ENCODE peak calls at places on chromosomes 2 and 18, in four cellular contexts. I is fibroblast of lung, D is HCT116, L is neuronal stem cell. Q is an unnamed sample.

GRCh38 chr2:201191132-201191875 is 8.4 kb downstream of the CASP10 start:
- DNase-seq in L (no peak), D (no peak), I (no peak), Q (no peak)

GRCh38 chr2:130987519-130988425 is 105.5 kb downstream of the FAM168B start:
- DNase-seq in L (no peak), D (no peak), I (no peak), Q (no peak)

GRCh38 chr18:43812627-43813026 is 535.3 kb upstream of the SYT4 start:
- DNase-seq in D (no peak), L (no peak), I (no peak), Q (no peak)

GRCh38 chr2:36770542-36771287 is 74.2 kb downstream of the VIT start:
- DNase-seq in D (peak; percentile 51), I (peak; percentile 22), L (peak; percentile 24), Q (no peak)

GRCh38 chr2:215921884-215922283 is 91.5 kb downstream of the MREG start:
- DNase-seq in D (peak; percentile 16), L (no peak), I (peak; percentile 99), Q (peak; percentile 46)

GRCh38 chr2:196170681-196171247 is 614 bp downstream of the STK17B start:
- DNase-seq in D (no peak), I (peak; percentile 78), L (peak; percentile 17), Q (peak; percentile 73)

GRCh38 chr18:44790860-44791259 is 110.2 kb downstream of the SETBP1 start:
- DNase-seq in L (no peak), D (no peak), I (no peak), Q (no peak)

GRCh38 chr2:231181848-231182247 is 16.6 kb upstream of the ARMC9 start:
- DNase-seq in D (no peak), L (no peak), I (peak; percentile 40), Q (peak; percentile 89)

GRCh38 chr2:164717000-164717597 is 95.8 kb upstream of the GRB14 start:
- DNase-seq in D (peak; percentile 10), I (peak; percentile 49), L (no peak), Q (no peak)

GRCh38 chr2:101770672-101771071 is 73.2 kb downstream of the MAP4K4 start:
- DNase-seq in I (peak; percentile 48), L (no peak), D (peak; percentile 62), Q (no peak)

GRCh38 chr2:25558262-25558661 is 115.1 kb downstream of the DTNB start:
- DNase-seq in I (peak; percentile 22), L (no peak), D (no peak), Q (no peak)

GRCh38 chr2:189836644-189837043 is 52.4 kb downstream of the PMS1 start:
- DNase-seq in D (no peak), I (peak; percentile 96), L (no peak), Q (no peak)

GRCh38 chr2:159872353-159872752 is 74.3 kb upstream of the CD302 start:
- DNase-seq in L (no peak), D (no peak), I (no peak), Q (no peak)

GRCh38 chr2:159873136-159873728 is 75.2 kb upstream of the CD302 start:
- DNase-seq in I (no peak), L (no peak), D (no peak), Q (no peak)

GRCh38 chr2:159879061-159879604 is 81.1 kb upstream of the CD302 start:
- DNase-seq in L (no peak), D (no peak), I (peak; percentile 73), Q (no peak)

GRCh38 chr2:159880729-159881128 is 82.7 kb upstream of the CD302 start:
- DNase-seq in I (no peak), L (no peak), D (no peak), Q (no peak)

DNA sequence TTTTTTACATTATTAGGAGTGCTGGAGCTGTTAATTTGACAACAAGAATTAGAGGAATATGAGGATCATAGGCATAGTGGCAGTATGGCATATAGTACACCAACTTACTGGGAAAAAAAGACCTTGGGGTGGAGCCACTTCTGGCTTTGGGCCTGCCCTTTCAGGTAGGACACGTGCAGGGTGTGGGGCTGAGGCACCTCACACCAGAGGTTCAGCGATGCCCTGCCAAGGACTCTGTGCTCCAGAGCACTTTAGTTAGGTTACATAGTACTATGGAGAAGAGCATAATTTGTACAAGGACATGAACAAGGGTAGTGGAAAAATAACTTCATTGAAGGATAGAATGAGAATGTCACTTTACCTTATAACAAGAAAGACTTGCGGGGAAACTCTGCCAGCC is 77.1 kb upstream of the CD302 start:
- DNase-seq in L (no peak), I (no peak), D (no peak), Q (no peak)
- H3K27me3 ChIP-seq in L (peaks cover 2% of the 10 kb centered on the region), I (no peaks in the 10 kb centered on the region), D (no peaks in the 10 kb centered on the region), Q (no peaks in the 10 kb centered on the region)

GRCh38 chr18:78765637-78766281 is 213.9 kb upstream of the SALL3 start:
- DNase-seq in I (no peak), D (no peak), L (no peak), Q (no peak)

GRCh38 chr18:78768221-78768620 is 211.4 kb upstream of the SALL3 start:
- DNase-seq in L (no peak), I (no peak), D (no peak), Q (no peak)

GRCh38 chr18:78765142-78765541 is 214.5 kb upstream of the SALL3 start:
- DNase-seq in L (no peak), D (no peak), I (no peak), Q (no peak)

GRCh38 chr18:78767648-78768071 is 212.0 kb upstream of the SALL3 start:
- DNase-seq in I (no peak), L (no peak), D (no peak), Q (no peak)

DNA sequence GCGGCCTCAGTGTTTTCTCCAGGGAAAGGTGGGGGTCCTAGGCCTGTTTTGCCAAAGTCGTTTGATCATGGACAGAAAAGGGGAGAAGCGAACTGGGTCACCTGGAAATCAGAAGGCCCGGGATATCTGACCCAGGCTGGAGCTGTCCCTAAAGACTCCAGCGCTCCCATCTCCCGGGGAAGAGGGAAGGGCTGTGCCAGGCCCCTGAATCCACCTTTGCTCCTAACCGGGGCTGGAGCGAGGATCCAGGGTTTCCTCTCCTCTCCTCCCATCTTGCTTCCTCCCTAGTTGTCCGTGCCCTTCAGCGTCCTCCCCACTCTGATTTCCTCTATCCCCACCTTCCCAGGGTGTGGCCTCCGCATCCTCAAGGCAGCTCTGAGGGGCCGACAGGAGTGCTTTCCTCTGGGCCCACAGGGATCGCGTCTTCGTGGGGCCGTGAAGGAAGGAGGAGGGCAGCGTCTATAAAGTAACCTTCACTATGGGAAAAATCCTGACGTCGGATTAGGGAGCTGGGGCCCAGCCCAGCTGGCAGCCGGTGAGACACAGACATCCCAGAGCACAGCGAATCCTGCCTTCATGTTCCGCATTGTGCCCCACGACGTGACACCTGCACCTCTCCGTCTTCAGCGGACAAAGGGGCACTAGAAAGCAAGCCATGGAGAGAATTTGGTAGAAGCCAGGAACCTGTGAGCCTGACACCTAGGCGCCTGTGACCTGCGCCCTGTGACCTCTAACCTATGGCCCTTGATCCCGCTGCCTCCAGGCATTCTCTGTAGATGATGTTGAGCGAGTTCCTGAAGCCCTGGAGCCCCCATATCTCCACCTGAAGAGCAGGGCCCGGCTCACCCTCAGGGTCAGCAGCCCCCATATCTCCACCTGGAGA is 212.7 kb upstream of the SALL3 start:
- DNase-seq in L (no peak), D (no peak), I (no peak), Q (no peak)
- H3K9me3 ChIP-seq in L (no peaks in the 10 kb centered on the region), D (no peaks in the 10 kb centered on the region), I (no peaks in the 10 kb centered on the region), Q (no peaks in the 10 kb centered on the region)

GRCh38 chr2:70964596-70965386 is 13.6 kb upstream of the ANKRD53 start:
- DNase-seq in D (peak; percentile 36), I (peak; percentile 66), L (peak; percentile 73), Q (peak; percentile 79)

GRCh38 chr2:70966681-70967080 is 11.7 kb upstream of the ANKRD53 start:
- DNase-seq in D (no peak), L (no peak), I (no peak), Q (no peak)

GRCh38 chr2:70964133-70964532 is 14.3 kb upstream of the ANKRD53 start:
- DNase-seq in I (no peak), D (no peak), L (no peak), Q (no peak)

GRCh38 chr2:70967189-70967588 is 11.2 kb upstream of the ANKRD53 start:
- DNase-seq in I (no peak), D (no peak), L (no peak), Q (no peak)

GRCh38 chr2:70965506-70965905 is 12.9 kb upstream of the ANKRD53 start:
- DNase-seq in I (no peak), L (no peak), D (no peak), Q (no peak)
- H3K27me3 ChIP-seq in I (no peaks in the 10 kb centered on the region), L (no peaks in the 10 kb centered on the region), D (no peaks in the 10 kb centered on the region), Q (no peaks in the 10 kb centered on the region)

GRCh38 chr2:133025004-133025403 is 355.0 kb upstream of the LYPD1 start:
- DNase-seq in I (no peak), D (no peak), L (no peak), Q (no peak)

GRCh38 chr2:133026536-133027177 is 356.7 kb upstream of the LYPD1 start:
- DNase-seq in D (no peak), L (peak; percentile 20), I (peak; percentile 17), Q (no peak)
- H3K9me3 ChIP-seq in D (no peaks in the 10 kb centered on the region), L (no peaks in the 10 kb centered on the region), I (no peaks in the 10 kb centered on the region), Q (no peaks in the 10 kb centered on the region)

GRCh38 chr2:105149272-105149671 is 92.3 kb upstream of the GPR45 start:
- DNase-seq in D (no peak), L (no peak), I (no peak), Q (no peak)
- H3K27me3 ChIP-seq in D (no peaks in the 10 kb centered on the region), L (no peaks in the 10 kb centered on the region), I (peaks cover 4% of the 10 kb centered on the region), Q (peaks cover 8% of the 10 kb centered on the region)

GRCh38 chr2:123258864-123259263 is 766.2 kb upstream of the CNTNAP5 start:
- DNase-seq in I (no peak), D (no peak), L (no peak), Q (no peak)
- H3K9me3 ChIP-seq in I (no peaks in the 10 kb centered on the region), D (peaks cover 8% of the 10 kb centered on the region), L (no peaks in the 10 kb centered on the region), Q (no peaks in the 10 kb centered on the region)

DNA sequence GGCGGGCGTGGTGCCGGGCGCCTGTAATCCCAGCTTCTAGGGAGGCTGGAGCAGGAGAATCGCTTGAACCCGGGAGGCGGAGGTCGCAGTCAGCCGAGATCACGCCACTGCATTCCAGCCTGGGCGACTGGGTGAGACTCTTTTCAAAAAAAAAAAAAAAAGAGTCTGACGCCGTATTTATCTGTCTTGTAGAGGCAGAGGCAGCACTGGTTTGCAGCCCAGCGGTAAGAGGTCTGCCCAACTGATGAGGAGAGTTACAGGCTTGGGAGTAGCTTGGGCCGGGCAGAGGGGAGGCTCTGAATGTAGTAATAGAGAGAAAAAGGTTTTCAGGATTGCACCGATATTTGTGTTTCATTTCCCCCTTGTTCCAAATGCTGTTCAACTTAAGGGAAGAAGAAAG is 9.4 kb upstream of the SP9 start:
- DNase-seq in D (no peak), I (no peak), L (no peak), Q (no peak)
- H3K27me3 ChIP-seq in D (no peaks in the 10 kb centered on the region), I (peaks cover 55% of the 10 kb centered on the region), L (peaks cover 85% of the 10 kb centered on the region), Q (peaks cover 5% of the 10 kb centered on the region)

GRCh38 chr2:505931-506330 is 171.3 kb downstream of the TMEM18 start:
- DNase-seq in D (no peak), I (no peak), L (peak; percentile 49), Q (no peak)
- H3K9me3 ChIP-seq in D (no peaks in the 10 kb centered on the region), I (peaks cover 2% of the 10 kb centered on the region), L (peaks cover 10% of the 10 kb centered on the region), Q (no peaks in the 10 kb centered on the region)

GRCh38 chr2:157948856-157949255 is 72.7 kb upstream of the ACVR1 start:
- DNase-seq in D (no peak), I (no peak), L (no peak), Q (no peak)
- H3K27me3 ChIP-seq in D (no peaks in the 10 kb centered on the region), I (no peaks in the 10 kb centered on the region), L (peaks cover 51% of the 10 kb centered on the region), Q (no peaks in the 10 kb centered on the region)

Q was measured in right cardiac atrium.